ENCODE peak calls at places on chromosomes 5 and 9, in five cellular contexts. T is CD8-positive, alpha-beta memory T cell; I is nephron progenitor cell; L is stimulated activated CD8-positive, alpha-beta memory T cell treated with anti-CD3 and anti-CD28 coated beads, Interleukin-4, amount 100 ng/mL, for 1 hour; N is transverse colon. K is an unnamed sample.

GRCh38 chr5:115321309-115321708 is 24.9 kb upstream of the CCDC112 start:
- DNase-seq in L (no peak), I (no peak), T (no peak), N (no peak), K (no peak)

GRCh38 chr9:19049872-19050636 is 827 bp downstream of the RRAGA start:
- DNase-seq in I (no peak), T (no peak), L (no peak), N (peak), K (no peak)

GRCh38 chr9:37466037-37466709 is 923 bp upstream of the ZBTB5 start:
- DNase-seq in I (peak), N (peak), T (peak), L (no peak), K (no peak)

GRCh38 chr9:83027153-83027867 is 35.6 kb downstream of the RASEF start:
- DNase-seq in N (no peak), L (no peak), I (no peak), T (no peak), K (no peak)

GRCh38 chr9:134774991-134775540 is 105.5 kb upstream of the FCN2 start:
- DNase-seq in N (no peak), T (no peak), L (no peak), I (peak), K (no peak)

GRCh38 chr5:1781726-1782384 is 17.8 kb downstream of the MRPL36 start:
- DNase-seq in I (no peak), L (no peak), T (no peak), N (no peak), K (no peak)

GRCh38 chr5:55232985-55233928 is at the start of gene CCNO:
- DNase-seq in N (peak), L (no peak), T (peak), I (peak), K (no peak)

GRCh38 chr5:116566251-116566650 is 8.4 kb downstream of the SEMA6A start:
- DNase-seq in N (no peak), I (no peak), L (no peak), T (no peak), K (no peak)

GRCh38 chr9:78091736-78092135 is 60.1 kb upstream of the GNAQ start:
- DNase-seq in L (no peak), T (no peak), N (no peak), I (no peak), K (no peak)

GRCh38 chr9:70576121-70576520 is 161.7 kb upstream of the KLF9 start:
- DNase-seq in N (no peak), T (no peak), I (no peak), L (no peak), K (no peak)

GRCh38 chr9:94681508-94681907 is 42.2 kb upstream of the FBP1 start:
- DNase-seq in I (peak), N (peak), L (peak), T (peak), K (no peak)

GRCh38 chr9:17005085-17005484 is 129.8 kb upstream of the CNTLN start:
- DNase-seq in T (no peak), N (peak), L (no peak), I (peak), K (no peak)

GRCh38 chr9:107480386-107480789 is 9.2 kb downstream of the KLF4 start:
- DNase-seq in T (no peak), N (no peak), L (no peak), I (no peak), K (no peak)

GRCh38 chr5:147713550-147714295 is 68.8 kb downstream of the JAKMIP2 start:
- DNase-seq in T (no peak), N (no peak), L (no peak), I (no peak), K (no peak)

GRCh38 chr9:36151306-36152210 is 15.0 kb downstream of the GLIPR2 start:
- DNase-seq in T (peak), N (peak), L (peak), I (no peak), K (no peak)

GRCh38 chr5:107855171-107855570 is 184.4 kb upstream of the EFNA5 start:
- DNase-seq in N (no peak), L (no peak), I (no peak), T (no peak), K (no peak)

GRCh38 chr5:10896016-10896415 is 135.0 kb upstream of the DAP start:
- DNase-seq in I (no peak), L (no peak), N (no peak), T (no peak), K (no peak)

GRCh38 chr5:20098695-20099094 is 110.7 kb upstream of the CDH18 start:
- DNase-seq in L (no peak), T (no peak), N (no peak), I (no peak), K (no peak)

GRCh38 chr9:132216861-132217655 is 55.2 kb downstream of the NTNG2 start:
- DNase-seq in L (no peak), T (no peak), I (no peak), N (no peak), K (no peak)

GRCh38 chr5:97531549-97531948 is 348.5 kb upstream of the RIOK2 start:
- DNase-seq in I (no peak), L (no peak), N (no peak), T (no peak), K (no peak)

GRCh38 chr5:116814656-116815055 is 240.0 kb upstream of the SEMA6A start:
- DNase-seq in N (no peak), T (no peak), I (no peak), L (no peak), K (no peak)

GRCh38 chr9:17531642-17532254 is 47.1 kb upstream of the SH3GL2 start:
- DNase-seq in N (peak), L (no peak), T (no peak), I (peak), K (no peak)

GRCh38 chr5:134738963-134739661 is 764 bp downstream of the CAMLG start:
- DNase-seq in N (peak), T (peak), I (peak), L (no peak), K (no peak)

GRCh38 chr5:5066276-5067186 is 73.6 kb upstream of the ADAMTS16 start:
- DNase-seq in T (no peak), I (no peak), N (no peak), L (no peak), K (no peak)

GRCh38 chr5:168288349-168289245 is 2.8 kb upstream of the WWC1 start:
- DNase-seq in N (peak), L (no peak), I (no peak), T (no peak), K (no peak)

GRCh38 chr5:154446183-154447073 is 631 bp downstream of the SAP30L start:
- DNase-seq in I (peak), T (peak), N (peak), L (no peak), K (no peak)

GRCh38 chr5:160486573-160486972 is 64.9 kb downstream of the PTTG1 start:
- DNase-seq in T (peak), L (no peak), I (no peak), N (no peak), K (no peak)